ENCODE peak calls at places on chromosomes 7 and 10, in eight cellular contexts. One of them, this sample, is unnamed.

GRCh38 chr10:13953371-13953770 is 366.6 kb downstream of the PRPF18 start:
- ATAC-seq in CD4-positive, alpha-beta T cell: no peak
- ATAC-seq in gastrocnemius medialis: no peak
- ATAC-seq in heart left ventricle: no peak
- ATAC-seq in HCT116: no peak
- ATAC-seq in IMR-90: no peak
- ATAC-seq in upper lobe of right lung: no peak
- ATAC-seq in PC-3: no peak
- ATAC-seq in this sample: no peak

GRCh38 chr10:67487199-67487598 is 208.8 kb downstream of the CTNNA3 start:
- ATAC-seq in CD4-positive, alpha-beta T cell: no peak
- ATAC-seq in gastrocnemius medialis: no peak
- ATAC-seq in heart left ventricle: peak; percentile 49
- ATAC-seq in HCT116: no peak
- ATAC-seq in IMR-90: no peak
- ATAC-seq in upper lobe of right lung: no peak
- ATAC-seq in PC-3: peak; percentile 66
- ATAC-seq in this sample: no peak

GRCh38 chr10:71307469-71308085 is 11.5 kb upstream of the SLC29A3 start:
- ATAC-seq in CD4-positive, alpha-beta T cell: no peak
- ATAC-seq in gastrocnemius medialis: no peak
- ATAC-seq in heart left ventricle: peak; percentile 35
- ATAC-seq in HCT116: no peak
- ATAC-seq in IMR-90: no peak
- ATAC-seq in upper lobe of right lung: peak; percentile 19
- ATAC-seq in PC-3: no peak
- ATAC-seq in this sample: peak; percentile 56

GRCh38 chr10:95331596-95332130 is 40.9 kb upstream of the PDLIM1 start:
- ATAC-seq in CD4-positive, alpha-beta T cell: no peak
- ATAC-seq in gastrocnemius medialis: no peak
- ATAC-seq in heart left ventricle: no peak
- ATAC-seq in HCT116: no peak
- ATAC-seq in IMR-90: no peak
- ATAC-seq in upper lobe of right lung: no peak
- ATAC-seq in PC-3: no peak
- ATAC-seq in this sample: no peak

GRCh38 chr7:56062382-56062781 is 1.7 kb upstream of the SUMF2 start:
- ATAC-seq in CD4-positive, alpha-beta T cell: no peak
- ATAC-seq in gastrocnemius medialis: no peak
- ATAC-seq in heart left ventricle: no peak
- ATAC-seq in HCT116: peak; percentile 22
- ATAC-seq in IMR-90: peak; percentile 40
- ATAC-seq in upper lobe of right lung: no peak
- ATAC-seq in PC-3: peak; percentile 55
- ATAC-seq in this sample: no peak

GRCh38 chr7:108134486-108134885 is 4.3 kb upstream of the LAMB4 start:
- ATAC-seq in CD4-positive, alpha-beta T cell: no peak
- ATAC-seq in gastrocnemius medialis: no peak
- ATAC-seq in heart left ventricle: no peak
- ATAC-seq in HCT116: no peak
- ATAC-seq in IMR-90: no peak
- ATAC-seq in upper lobe of right lung: no peak
- ATAC-seq in PC-3: no peak
- ATAC-seq in this sample: no peak

GRCh38 chr7:118573065-118573464 is 348.6 kb downstream of the ANKRD7 start:
- ATAC-seq in CD4-positive, alpha-beta T cell: no peak
- ATAC-seq in gastrocnemius medialis: peak; percentile 78
- ATAC-seq in heart left ventricle: peak; percentile 88
- ATAC-seq in HCT116: no peak
- ATAC-seq in IMR-90: no peak
- ATAC-seq in upper lobe of right lung: no peak
- ATAC-seq in PC-3: no peak
- ATAC-seq in this sample: no peak

GRCh38 chr10:27526242-27526641 is 22.1 kb downstream of the RAB18 start:
- ATAC-seq in CD4-positive, alpha-beta T cell: no peak
- ATAC-seq in gastrocnemius medialis: no peak
- ATAC-seq in heart left ventricle: no peak
- ATAC-seq in HCT116: no peak
- ATAC-seq in IMR-90: peak; percentile 35
- ATAC-seq in upper lobe of right lung: no peak
- ATAC-seq in PC-3: no peak
- ATAC-seq in this sample: no peak

GRCh38 chr10:44479306-44479705 is 94.4 kb upstream of the CXCL12 start:
- ATAC-seq in CD4-positive, alpha-beta T cell: no peak
- ATAC-seq in gastrocnemius medialis: no peak
- ATAC-seq in heart left ventricle: peak; percentile 63
- ATAC-seq in HCT116: no peak
- ATAC-seq in IMR-90: no peak
- ATAC-seq in upper lobe of right lung: peak; percentile 77
- ATAC-seq in PC-3: no peak
- ATAC-seq in this sample: peak; percentile 36

GRCh38 chr10:4267084-4267774 is 482.2 kb upstream of the KLF6 start:
- ATAC-seq in CD4-positive, alpha-beta T cell: no peak
- ATAC-seq in gastrocnemius medialis: no peak
- ATAC-seq in heart left ventricle: no peak
- ATAC-seq in HCT116: no peak
- ATAC-seq in IMR-90: no peak
- ATAC-seq in upper lobe of right lung: no peak
- ATAC-seq in PC-3: no peak
- ATAC-seq in this sample: no peak

GRCh38 chr10:7998831-7999230 is 55.7 kb upstream of the GATA3 start:
- ATAC-seq in CD4-positive, alpha-beta T cell: no peak
- ATAC-seq in gastrocnemius medialis: no peak
- ATAC-seq in heart left ventricle: no peak
- ATAC-seq in HCT116: no peak
- ATAC-seq in IMR-90: no peak
- ATAC-seq in upper lobe of right lung: no peak
- ATAC-seq in PC-3: peak; percentile 66
- ATAC-seq in this sample: no peak

GRCh38 chr10:97538401-97538800 is 34.2 kb upstream of the ANKRD2 start:
- ATAC-seq in CD4-positive, alpha-beta T cell: no peak
- ATAC-seq in gastrocnemius medialis: no peak
- ATAC-seq in heart left ventricle: no peak
- ATAC-seq in HCT116: no peak
- ATAC-seq in IMR-90: no peak
- ATAC-seq in upper lobe of right lung: no peak
- ATAC-seq in PC-3: no peak
- ATAC-seq in this sample: no peak

GRCh38 chr7:23346316-23346715 is 47.2 kb downstream of the MALSU1 start:
- ATAC-seq in CD4-positive, alpha-beta T cell: peak; percentile 69
- ATAC-seq in gastrocnemius medialis: no peak
- ATAC-seq in heart left ventricle: no peak
- ATAC-seq in HCT116: no peak
- ATAC-seq in IMR-90: no peak
- ATAC-seq in upper lobe of right lung: no peak
- ATAC-seq in PC-3: no peak
- ATAC-seq in this sample: no peak

GRCh38 chr7:66187894-66188293 is 17.2 kb upstream of the TPST1 start:
- ATAC-seq in CD4-positive, alpha-beta T cell: no peak
- ATAC-seq in gastrocnemius medialis: peak; percentile 78
- ATAC-seq in heart left ventricle: peak; percentile 88
- ATAC-seq in HCT116: no peak
- ATAC-seq in IMR-90: no peak
- ATAC-seq in upper lobe of right lung: peak; percentile 71
- ATAC-seq in PC-3: no peak
- ATAC-seq in this sample: peak; percentile 93

GRCh38 chr10:48506147-48506917 is 98.5 kb downstream of the ARHGAP22 start:
- ATAC-seq in CD4-positive, alpha-beta T cell: no peak
- ATAC-seq in gastrocnemius medialis: no peak
- ATAC-seq in heart left ventricle: no peak
- ATAC-seq in HCT116: peak; percentile 96
- ATAC-seq in IMR-90: peak; percentile 71
- ATAC-seq in upper lobe of right lung: peak; percentile 75
- ATAC-seq in PC-3: peak; percentile 89
- ATAC-seq in this sample: no peak

GRCh38 chr7:92313055-92313454 is 67.3 kb downstream of the ANKIB1 start:
- ATAC-seq in CD4-positive, alpha-beta T cell: no peak
- ATAC-seq in gastrocnemius medialis: no peak
- ATAC-seq in heart left ventricle: no peak
- ATAC-seq in HCT116: no peak
- ATAC-seq in IMR-90: no peak
- ATAC-seq in upper lobe of right lung: no peak
- ATAC-seq in PC-3: no peak
- ATAC-seq in this sample: no peak

GRCh38 chr10:100506596-100507356 is 12.9 kb downstream of the SEC31B start:
- ATAC-seq in CD4-positive, alpha-beta T cell: no peak
- ATAC-seq in gastrocnemius medialis: no peak
- ATAC-seq in heart left ventricle: no peak
- ATAC-seq in HCT116: no peak
- ATAC-seq in IMR-90: peak; percentile 84
- ATAC-seq in upper lobe of right lung: no peak
- ATAC-seq in PC-3: peak; percentile 93
- ATAC-seq in this sample: no peak

GRCh38 chr10:32680803-32681557 is 235.0 kb downstream of the CCDC7 start:
- ATAC-seq in CD4-positive, alpha-beta T cell: no peak
- ATAC-seq in gastrocnemius medialis: no peak
- ATAC-seq in heart left ventricle: no peak
- ATAC-seq in HCT116: peak; percentile 54
- ATAC-seq in IMR-90: no peak
- ATAC-seq in upper lobe of right lung: no peak
- ATAC-seq in PC-3: no peak
- ATAC-seq in this sample: no peak

GRCh38 chr7:21939136-21939857 is 6.4 kb downstream of the CDCA7L start:
- ATAC-seq in CD4-positive, alpha-beta T cell: no peak
- ATAC-seq in gastrocnemius medialis: no peak
- ATAC-seq in heart left ventricle: peak; percentile 47
- ATAC-seq in HCT116: no peak
- ATAC-seq in IMR-90: no peak
- ATAC-seq in upper lobe of right lung: peak; percentile 68
- ATAC-seq in PC-3: peak; percentile 13
- ATAC-seq in this sample: no peak

GRCh38 chr7:154302380-154302779 is 250.2 kb downstream of the DPP6 start:
- ATAC-seq in CD4-positive, alpha-beta T cell: no peak
- ATAC-seq in gastrocnemius medialis: no peak
- ATAC-seq in heart left ventricle: no peak
- ATAC-seq in HCT116: no peak
- ATAC-seq in IMR-90: no peak
- ATAC-seq in upper lobe of right lung: no peak
- ATAC-seq in PC-3: no peak
- ATAC-seq in this sample: no peak

GRCh38 chr10:76435154-76435553 is 1003.7 kb downstream of the LRMDA start:
- ATAC-seq in CD4-positive, alpha-beta T cell: no peak
- ATAC-seq in gastrocnemius medialis: peak; percentile 21
- ATAC-seq in heart left ventricle: no peak
- ATAC-seq in HCT116: no peak
- ATAC-seq in IMR-90: no peak
- ATAC-seq in upper lobe of right lung: no peak
- ATAC-seq in PC-3: no peak
- ATAC-seq in this sample: no peak
- TF ChIP-seq CTCF in CD4-positive, alpha-beta T cell: no peak
- TF ChIP-seq CTCF in gastrocnemius medialis: no peak
- TF ChIP-seq CTCF in heart left ventricle: no peak
- TF ChIP-seq CTCF in HCT116: no peak
- TF ChIP-seq CTCF in IMR-90: no peak
- TF ChIP-seq CTCF in upper lobe of right lung: no peak
- TF ChIP-seq CTCF in PC-3: peak; percentile 38
- TF ChIP-seq CTCF in this sample: no peak

DNA sequence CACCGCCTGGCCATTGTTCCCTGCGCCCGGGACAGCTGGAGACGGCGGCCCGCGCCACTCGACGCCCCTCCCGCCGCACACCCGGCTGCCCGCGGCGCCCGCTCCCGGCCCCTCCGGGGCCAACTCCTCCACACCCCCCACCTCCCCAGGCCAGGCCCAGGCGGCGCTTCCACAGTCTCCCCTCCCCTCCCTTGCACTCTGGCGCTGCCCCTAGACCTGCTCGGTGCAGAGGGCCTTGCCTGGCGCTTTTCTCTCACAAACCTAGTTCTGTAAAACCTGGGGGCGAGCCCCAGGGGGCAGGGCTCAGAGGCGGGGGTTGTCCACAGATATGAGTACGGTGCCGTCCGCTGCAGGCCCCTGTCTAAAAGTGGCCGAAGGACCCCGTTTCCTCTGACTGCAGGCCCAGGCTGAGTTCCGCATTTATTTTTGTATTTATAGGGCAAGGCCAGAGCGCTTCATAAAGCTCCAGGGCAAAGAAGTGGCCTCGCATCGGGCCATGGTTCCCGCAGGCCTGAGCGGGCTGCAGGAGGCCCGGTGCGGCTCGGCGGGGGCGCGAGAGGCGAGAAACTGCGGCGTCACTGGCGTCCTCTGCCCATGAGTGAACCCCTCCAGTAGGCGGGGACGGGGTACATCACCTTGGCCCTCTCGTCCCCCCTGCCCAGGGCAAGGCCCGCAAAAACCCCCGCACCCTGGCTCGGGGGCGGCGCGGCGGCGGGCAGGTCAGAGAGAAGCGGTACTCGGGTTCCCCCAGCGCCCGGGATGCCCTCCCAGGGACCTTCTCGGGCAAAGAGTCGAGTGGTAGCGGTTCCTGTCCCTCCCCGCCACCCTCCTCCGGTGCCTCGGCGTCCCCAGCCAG is 355.6 kb downstream of the DNAJB6 start:
- ATAC-seq in CD4-positive, alpha-beta T cell: no peak
- ATAC-seq in gastrocnemius medialis: no peak
- ATAC-seq in heart left ventricle: no peak
- ATAC-seq in HCT116: no peak
- ATAC-seq in IMR-90: no peak
- ATAC-seq in upper lobe of right lung: no peak
- ATAC-seq in PC-3: no peak
- ATAC-seq in this sample: no peak
- H3K27me3 ChIP-seq in CD4-positive, alpha-beta T cell: peaks cover 64% of the 10 kb centered on the region
- H3K27me3 ChIP-seq in gastrocnemius medialis: peaks cover 65% of the 10 kb centered on the region
- H3K27me3 ChIP-seq in heart left ventricle: peaks cover 53% of the 10 kb centered on the region
- H3K27me3 ChIP-seq in HCT116: no peaks in the 10 kb centered on the region
- H3K27me3 ChIP-seq in IMR-90: peaks cover 17% of the 10 kb centered on the region
- H3K27me3 ChIP-seq in upper lobe of right lung: peaks cover 70% of the 10 kb centered on the region
- H3K27me3 ChIP-seq in PC-3: no peaks in the 10 kb centered on the region
- H3K27me3 ChIP-seq in this sample: peaks cover 69% of the 10 kb centered on the region

GRCh38 chr7:68444042-68444441 is 1154.2 kb upstream of the AUTS2 start:
- ATAC-seq in CD4-positive, alpha-beta T cell: no peak
- ATAC-seq in gastrocnemius medialis: no peak
- ATAC-seq in heart left ventricle: no peak
- ATAC-seq in HCT116: no peak
- ATAC-seq in IMR-90: no peak
- ATAC-seq in upper lobe of right lung: no peak
- ATAC-seq in PC-3: no peak
- ATAC-seq in this sample: no peak
- TF ChIP-seq CTCF in CD4-positive, alpha-beta T cell: no peak
- TF ChIP-seq CTCF in gastrocnemius medialis: no peak
- TF ChIP-seq CTCF in heart left ventricle: no peak
- TF ChIP-seq CTCF in HCT116: no peak
- TF ChIP-seq CTCF in IMR-90: no peak
- TF ChIP-seq CTCF in upper lobe of right lung: no peak
- TF ChIP-seq CTCF in PC-3: no peak
- TF ChIP-seq CTCF in this sample: no peak

GRCh38 chr7:54544356-54545240 is 2.4 kb downstream of the VSTM2A start:
- ATAC-seq in CD4-positive, alpha-beta T cell: no peak
- ATAC-seq in gastrocnemius medialis: no peak
- ATAC-seq in heart left ventricle: no peak
- ATAC-seq in HCT116: no peak
- ATAC-seq in IMR-90: no peak
- ATAC-seq in upper lobe of right lung: no peak
- ATAC-seq in PC-3: no peak
- ATAC-seq in this sample: no peak
- H3K27me3 ChIP-seq in CD4-positive, alpha-beta T cell: peaks cover 45% of the 10 kb centered on the region
- H3K27me3 ChIP-seq in gastrocnemius medialis: peaks cover 61% of the 10 kb centered on the region
- H3K27me3 ChIP-seq in heart left ventricle: peaks cover 29% of the 10 kb centered on the region
- H3K27me3 ChIP-seq in HCT116: no peaks in the 10 kb centered on the region
- H3K27me3 ChIP-seq in IMR-90: peaks cover 24% of the 10 kb centered on the region
- H3K27me3 ChIP-seq in upper lobe of right lung: peaks cover 60% of the 10 kb centered on the region
- H3K27me3 ChIP-seq in PC-3: peaks cover 68% of the 10 kb centered on the region
- H3K27me3 ChIP-seq in this sample: peaks cover 80% of the 10 kb centered on the region

GRCh38 chr10:52566471-52567246 is 205.9 kb downstream of the MBL2 start:
- ATAC-seq in CD4-positive, alpha-beta T cell: no peak
- ATAC-seq in gastrocnemius medialis: no peak
- ATAC-seq in heart left ventricle: no peak
- ATAC-seq in HCT116: peak; percentile 60
- ATAC-seq in IMR-90: peak; percentile 78
- ATAC-seq in upper lobe of right lung: no peak
- ATAC-seq in PC-3: peak; percentile 65
- ATAC-seq in this sample: no peak
- TF ChIP-seq CTCF in CD4-positive, alpha-beta T cell: no peak
- TF ChIP-seq CTCF in gastrocnemius medialis: no peak
- TF ChIP-seq CTCF in heart left ventricle: peak; percentile 21
- TF ChIP-seq CTCF in HCT116: peak; percentile 48
- TF ChIP-seq CTCF in IMR-90: peak; percentile 89
- TF ChIP-seq CTCF in upper lobe of right lung: peak; percentile 45
- TF ChIP-seq CTCF in PC-3: peak; percentile 100
- TF ChIP-seq CTCF in this sample: no peak